ENCODE peak calls at places on chromosomes 6 and 20, in ten cellular contexts. D is activated CD8-positive, alpha-beta T cell treated with anti-CD3 and anti-CD28 coated beads for 36 hours; M is mucosa of descending colon; K is GM06990; Q is choroid plexus epithelial cell; O is H1; F is tibial nerve; E is astrocyte of the cerebellum; Z is sigmoid colon; C is Panc1. B is an unnamed sample.

GRCh38 chr6:34174846-34175399 is 29.0 kb upstream of the GRM4 start:
- DNase-seq in D (no peak), M (no peak), K (no peak), Q (no peak), O (no peak), F (no peak), E (no peak), Z (no peak), C (no peak), B (no peak)

GRCh38 chr20:34627458-34627857 is 49.4 kb downstream of the PIGU start:
- DNase-seq in D (no peak), M (no peak), K (no peak), Q (no peak), O (no peak), F (no peak), E (no peak), Z (no peak), C (no peak), B (no peak)

GRCh38 chr20:10185741-10186558 is 32.7 kb upstream of the SNAP25 start:
- DNase-seq in D (no peak), M (no peak), K (no peak), Q (peak; percentile 37), O (no peak), F (no peak), E (no peak), Z (no peak), C (no peak), B (no peak)

GRCh38 chr6:135166515-135166914 is 14.6 kb upstream of the MYB start:
- DNase-seq in D (no peak), M (no peak), K (no peak), Q (no peak), O (no peak), F (no peak), E (no peak), Z (no peak), C (no peak), B (no peak)

GRCh38 chr6:157398151-157398550 is 17.2 kb downstream of the ZDHHC14 start:
- DNase-seq in D (no peak), M (no peak), K (no peak), Q (no peak), O (no peak), F (no peak), E (no peak), Z (no peak), C (no peak), B (no peak)

GRCh38 chr6:125843593-125843992 is 52.8 kb downstream of the NCOA7 start:
- DNase-seq in D (no peak), M (no peak), K (no peak), Q (no peak), O (no peak), F (no peak), E (no peak), Z (no peak), C (no peak), B (no peak)

GRCh38 chr6:109676724-109677123 is 14.3 kb downstream of the AK9 start:
- DNase-seq in D (no peak), M (no peak), K (no peak), Q (no peak), O (no peak), F (no peak), E (no peak), Z (no peak), C (no peak), B (no peak)

GRCh38 chr6:112877134-112878100 is 530.3 kb downstream of the RFPL4B start:
- DNase-seq in D (no peak), M (no peak), K (no peak), Q (peak; percentile 92), O (no peak), F (no peak), E (peak; percentile 86), Z (no peak), C (no peak), B (no peak)

GRCh38 chr20:13229538-13229937 is 8.5 kb downstream of the ISM1 start:
- DNase-seq in D (no peak), M (no peak), K (no peak), Q (no peak), O (no peak), F (no peak), E (no peak), Z (no peak), C (no peak), B (no peak)

DNA sequence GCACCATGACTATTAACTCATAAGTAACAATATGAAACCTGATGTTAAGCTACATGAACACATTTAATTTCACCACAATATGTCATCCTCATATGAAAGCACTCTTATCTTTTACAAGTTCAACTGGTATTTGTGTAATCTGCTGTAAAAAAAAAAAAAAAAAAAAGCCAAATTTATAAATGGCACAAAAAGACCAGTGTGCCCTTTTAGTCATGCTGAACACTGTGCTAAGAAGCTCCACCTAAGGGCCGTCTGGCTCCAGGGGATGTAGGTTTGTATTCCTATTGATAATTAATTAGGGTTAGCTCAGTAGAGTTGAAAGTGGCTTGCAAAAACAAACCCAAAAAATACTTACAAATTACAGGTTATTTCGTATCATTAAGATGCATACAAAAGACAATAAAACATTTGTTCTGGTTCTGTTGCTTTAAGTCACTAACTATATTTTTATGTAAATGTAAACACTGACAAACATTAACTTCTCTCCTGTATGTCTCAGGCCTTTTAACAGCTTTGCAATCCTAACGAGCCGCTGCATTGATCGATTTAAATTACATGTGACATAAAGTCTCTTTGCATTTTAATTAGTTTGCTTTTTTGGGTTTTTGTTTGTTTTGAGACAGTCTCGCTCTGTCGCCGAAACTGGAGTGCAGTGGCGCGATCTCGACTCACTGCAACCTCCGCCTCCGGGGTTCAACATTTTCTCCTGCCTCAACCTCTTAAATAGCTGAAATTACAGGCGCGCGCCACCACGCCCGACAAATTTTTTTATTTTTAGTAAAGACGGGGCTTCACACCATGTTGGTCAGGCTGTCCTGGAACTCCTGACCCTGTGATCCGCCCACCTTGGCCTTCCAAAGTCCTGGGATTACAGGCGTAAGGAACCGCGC is 110.8 kb downstream of the HFE start:
- DNase-seq in D (peak; percentile 75), M (peak; percentile 89), K (peak; percentile 74), Q (peak; percentile 30), O (no peak), F (no peak), E (no peak), Z (peak; percentile 77), C (no peak), B (no peak)
- TF ChIP-seq CTCF in D (no peak), M (no peak), K (no peak), Q (peak; percentile 25), O (no peak), F (no peak), E (no peak), Z (no peak), C (no peak), B (no peak)

DNA sequence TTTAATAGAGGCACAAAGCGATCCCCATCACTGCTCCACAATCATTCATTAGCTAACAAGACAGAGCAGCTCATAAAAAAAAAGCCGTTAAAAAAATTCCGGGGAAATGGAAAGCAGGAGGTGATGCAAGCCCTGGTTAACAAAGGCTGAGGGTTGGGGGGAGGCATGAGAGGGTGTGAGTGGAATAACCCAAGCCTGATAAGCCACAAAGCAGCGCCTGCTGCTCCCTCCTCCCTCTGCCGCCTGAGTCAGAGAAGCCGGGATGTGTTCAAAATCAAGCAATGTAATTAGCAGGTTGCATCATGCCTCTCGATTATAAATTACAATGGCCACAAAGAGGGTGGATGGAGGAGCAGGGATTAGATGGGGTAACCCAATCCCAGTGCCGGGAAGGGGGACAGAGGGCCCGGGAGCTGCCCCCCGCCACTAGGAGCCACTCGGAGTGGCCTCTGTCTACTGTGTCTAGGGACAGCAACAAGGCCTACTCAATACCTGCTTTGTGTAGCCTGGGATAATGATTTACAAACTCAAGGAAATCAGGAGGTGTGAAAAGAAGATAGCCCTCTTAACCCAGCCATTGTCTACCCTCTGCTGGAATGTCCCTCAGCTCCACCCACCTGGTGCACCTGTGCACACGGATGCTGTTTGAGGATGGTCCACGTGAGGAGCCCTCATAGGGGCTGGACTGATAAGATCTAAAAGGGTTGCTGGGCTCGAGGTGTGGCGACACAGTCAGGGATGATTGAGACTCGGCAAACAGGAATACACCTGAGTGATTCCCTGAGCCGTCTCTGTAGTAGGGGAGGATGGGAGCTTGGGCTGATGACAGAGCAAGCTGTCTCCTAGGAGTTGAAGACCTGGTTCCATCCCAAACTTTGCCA is 156.9 kb downstream of the VEGFA start:
- DNase-seq in D (peak; percentile 59), M (peak; percentile 75), K (no peak), Q (peak; percentile 83), O (peak; percentile 62), F (no peak), E (peak; percentile 70), Z (peak; percentile 58), C (no peak), B (no peak)
- TF ChIP-seq CTCF in D (no peak), M (no peak), K (no peak), Q (peak; percentile 9), O (no peak), F (no peak), E (no peak), Z (no peak), C (no peak), B (no peak)

GRCh38 chr6:10771371-10771894 is 23.8 kb downstream of the TMEM14B start:
- DNase-seq in D (no peak), M (no peak), K (no peak), Q (no peak), O (no peak), F (no peak), E (no peak), Z (no peak), C (no peak), B (no peak)
- TF ChIP-seq CTCF in D (no peak), M (no peak), K (no peak), Q (no peak), O (no peak), F (no peak), E (no peak), Z (no peak), C (no peak), B (no peak)

GRCh38 chr20:19789446-19789845 is 31.4 kb downstream of the RIN2 start:
- DNase-seq in D (no peak), M (no peak), K (no peak), Q (no peak), O (no peak), F (no peak), E (no peak), Z (no peak), C (no peak), B (no peak)

GRCh38 chr20:19787366-19787765 is 29.3 kb downstream of the RIN2 start:
- DNase-seq in D (no peak), M (no peak), K (no peak), Q (no peak), O (no peak), F (no peak), E (no peak), Z (no peak), C (no peak), B (no peak)

GRCh38 chr20:19791887-19792286 is 33.8 kb downstream of the RIN2 start:
- DNase-seq in D (no peak), M (no peak), K (no peak), Q (no peak), O (no peak), F (no peak), E (no peak), Z (peak; percentile 20), C (no peak), B (no peak)

GRCh38 chr20:19786311-19786710 is 28.3 kb downstream of the RIN2 start:
- DNase-seq in D (no peak), M (peak; percentile 75), K (no peak), Q (peak; percentile 93), O (no peak), F (no peak), E (peak; percentile 94), Z (peak; percentile 63), C (no peak), B (no peak)

DNA sequence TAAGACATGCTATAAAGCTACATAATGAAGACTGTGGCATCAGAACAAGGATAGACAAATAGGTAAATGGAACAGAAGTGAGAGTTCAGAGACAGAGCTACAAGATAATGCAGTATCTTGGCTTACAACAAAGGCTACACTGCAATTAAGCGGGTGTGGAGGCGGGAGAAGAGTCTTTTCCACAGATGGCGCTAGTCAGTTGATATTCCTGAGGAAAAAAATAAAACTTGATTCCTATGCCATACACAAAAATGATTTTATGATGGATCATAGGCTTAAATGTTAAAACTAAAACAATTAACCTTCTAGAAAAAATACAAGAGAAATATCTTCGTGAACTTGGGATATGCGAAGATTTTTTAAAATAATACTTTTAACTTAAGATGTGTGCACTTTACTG is 31.0 kb downstream of the RIN2 start:
- DNase-seq in D (no peak), M (no peak), K (no peak), Q (no peak), O (no peak), F (no peak), E (no peak), Z (peak; percentile 8), C (no peak), B (no peak)
- TF ChIP-seq CTCF in D (no peak), M (no peak), K (no peak), Q (peak; percentile 8), O (no peak), F (no peak), E (no peak), Z (no peak), C (no peak), B (no peak)